ENCODE peak calls at places on chromosomes 6 and 20, in seven cellular contexts. One of them, this sample, is unnamed.

GRCh38 chr6:101650402-101651100 is 257.0 kb downstream of the GRIK2 start:
- DNase-seq in C1 segment of cervical spinal cord: no peak
- DNase-seq in ACHN: no peak
- DNase-seq in amygdala: no peak
- DNase-seq in midbrain: no peak
- DNase-seq in H4: no peak
- DNase-seq in fibroblast of the conjunctiva: no peak
- DNase-seq in this sample: no peak

GRCh38 chr20:32240220-32240619 is 32.5 kb downstream of the POFUT1 start:
- DNase-seq in C1 segment of cervical spinal cord: no peak
- DNase-seq in ACHN: no peak
- DNase-seq in amygdala: no peak
- DNase-seq in midbrain: no peak
- DNase-seq in H4: no peak
- DNase-seq in fibroblast of the conjunctiva: no peak
- DNase-seq in this sample: no peak

GRCh38 chr6:5302995-5303622 is 41.8 kb downstream of the FARS2 start:
- DNase-seq in C1 segment of cervical spinal cord: no peak
- DNase-seq in ACHN: peak
- DNase-seq in amygdala: no peak
- DNase-seq in midbrain: no peak
- DNase-seq in H4: no peak
- DNase-seq in fibroblast of the conjunctiva: no peak
- DNase-seq in this sample: peak

GRCh38 chr6:163892814-163893561 is 478.5 kb downstream of the QKI start:
- DNase-seq in C1 segment of cervical spinal cord: no peak
- DNase-seq in ACHN: no peak
- DNase-seq in amygdala: no peak
- DNase-seq in midbrain: no peak
- DNase-seq in H4: no peak
- DNase-seq in fibroblast of the conjunctiva: no peak
- DNase-seq in this sample: no peak

GRCh38 chr6:93624408-93624807 is 205.0 kb upstream of the EPHA7 start:
- DNase-seq in C1 segment of cervical spinal cord: peak
- DNase-seq in ACHN: no peak
- DNase-seq in amygdala: no peak
- DNase-seq in midbrain: peak
- DNase-seq in H4: peak
- DNase-seq in fibroblast of the conjunctiva: no peak
- DNase-seq in this sample: no peak

GRCh38 chr20:54049156-54049555 is 21.2 kb downstream of the BCAS1 start:
- DNase-seq in C1 segment of cervical spinal cord: no peak
- DNase-seq in ACHN: no peak
- DNase-seq in amygdala: no peak
- DNase-seq in midbrain: no peak
- DNase-seq in H4: no peak
- DNase-seq in fibroblast of the conjunctiva: no peak
- DNase-seq in this sample: no peak

GRCh38 chr6:15143540-15143939 is 102.3 kb upstream of the JARID2 start:
- DNase-seq in C1 segment of cervical spinal cord: no peak
- DNase-seq in ACHN: no peak
- DNase-seq in amygdala: no peak
- DNase-seq in midbrain: no peak
- DNase-seq in H4: no peak
- DNase-seq in fibroblast of the conjunctiva: no peak
- DNase-seq in this sample: no peak

GRCh38 chr6:157892363-157892878 is 69.4 kb downstream of the SNX9 start:
- DNase-seq in C1 segment of cervical spinal cord: no peak
- DNase-seq in ACHN: no peak
- DNase-seq in amygdala: no peak
- DNase-seq in midbrain: no peak
- DNase-seq in H4: no peak
- DNase-seq in fibroblast of the conjunctiva: no peak
- DNase-seq in this sample: peak

GRCh38 chr20:24961384-24962181 is 12.5 kb downstream of the CST7 start:
- DNase-seq in C1 segment of cervical spinal cord: no peak
- DNase-seq in ACHN: no peak
- DNase-seq in amygdala: no peak
- DNase-seq in midbrain: no peak
- DNase-seq in H4: no peak
- DNase-seq in fibroblast of the conjunctiva: no peak
- DNase-seq in this sample: no peak

GRCh38 chr6:37624121-37624520 is 73.6 kb downstream of the MDGA1 start:
- DNase-seq in C1 segment of cervical spinal cord: no peak
- DNase-seq in ACHN: no peak
- DNase-seq in amygdala: no peak
- DNase-seq in midbrain: no peak
- DNase-seq in H4: no peak
- DNase-seq in fibroblast of the conjunctiva: no peak
- DNase-seq in this sample: peak

GRCh38 chr6:31680841-31681671 is at the start of gene LY6G5C:
- DNase-seq in C1 segment of cervical spinal cord: peak
- DNase-seq in ACHN: peak
- DNase-seq in amygdala: peak
- DNase-seq in midbrain: peak
- DNase-seq in H4: peak
- DNase-seq in fibroblast of the conjunctiva: peak
- DNase-seq in this sample: peak

GRCh38 chr6:169804427-169804826 is 53.0 kb downstream of the ERMARD start:
- DNase-seq in C1 segment of cervical spinal cord: no peak
- DNase-seq in ACHN: no peak
- DNase-seq in amygdala: no peak
- DNase-seq in midbrain: no peak
- DNase-seq in H4: no peak
- DNase-seq in fibroblast of the conjunctiva: no peak
- DNase-seq in this sample: no peak

GRCh38 chr6:1904494-1904854 is 294.8 kb downstream of the FOXC1 start:
- DNase-seq in C1 segment of cervical spinal cord: no peak
- DNase-seq in ACHN: no peak
- DNase-seq in amygdala: no peak
- DNase-seq in midbrain: no peak
- DNase-seq in H4: no peak
- DNase-seq in fibroblast of the conjunctiva: no peak
- DNase-seq in this sample: no peak

GRCh38 chr6:167913699-167914098 is 83.8 kb upstream of the KIF25 start:
- DNase-seq in C1 segment of cervical spinal cord: no peak
- DNase-seq in ACHN: no peak
- DNase-seq in amygdala: no peak
- DNase-seq in midbrain: no peak
- DNase-seq in H4: no peak
- DNase-seq in fibroblast of the conjunctiva: no peak
- DNase-seq in this sample: no peak

GRCh38 chr20:43799150-43799711 is 72.4 kb upstream of the GTSF1L start:
- DNase-seq in C1 segment of cervical spinal cord: no peak
- DNase-seq in ACHN: no peak
- DNase-seq in amygdala: no peak
- DNase-seq in midbrain: no peak
- DNase-seq in H4: no peak
- DNase-seq in fibroblast of the conjunctiva: no peak
- DNase-seq in this sample: no peak

GRCh38 chr20:58398254-58398653 is 9.2 kb downstream of the VAPB start:
- DNase-seq in C1 segment of cervical spinal cord: no peak
- DNase-seq in ACHN: no peak
- DNase-seq in amygdala: no peak
- DNase-seq in midbrain: no peak
- DNase-seq in H4: no peak
- DNase-seq in fibroblast of the conjunctiva: no peak
- DNase-seq in this sample: no peak

GRCh38 chr6:24016857-24017256 is 109.2 kb upstream of the NRSN1 start:
- DNase-seq in C1 segment of cervical spinal cord: no peak
- DNase-seq in ACHN: no peak
- DNase-seq in amygdala: no peak
- DNase-seq in midbrain: no peak
- DNase-seq in H4: no peak
- DNase-seq in fibroblast of the conjunctiva: no peak
- DNase-seq in this sample: no peak

GRCh38 chr6:65558071-65558470 is 149.0 kb downstream of the EYS start:
- DNase-seq in C1 segment of cervical spinal cord: no peak
- DNase-seq in ACHN: no peak
- DNase-seq in amygdala: no peak
- DNase-seq in midbrain: no peak
- DNase-seq in H4: no peak
- DNase-seq in fibroblast of the conjunctiva: no peak
- DNase-seq in this sample: no peak

GRCh38 chr6:104462811-104463599 is 396.7 kb downstream of the HACE1 start:
- DNase-seq in C1 segment of cervical spinal cord: no peak
- DNase-seq in ACHN: no peak
- DNase-seq in amygdala: no peak
- DNase-seq in midbrain: no peak
- DNase-seq in H4: no peak
- DNase-seq in fibroblast of the conjunctiva: no peak
- DNase-seq in this sample: no peak

GRCh38 chr6:14442250-14442649 is 324.7 kb downstream of the CD83 start:
- DNase-seq in C1 segment of cervical spinal cord: no peak
- DNase-seq in ACHN: no peak
- DNase-seq in amygdala: peak
- DNase-seq in midbrain: no peak
- DNase-seq in H4: no peak
- DNase-seq in fibroblast of the conjunctiva: no peak
- DNase-seq in this sample: no peak

GRCh38 chr20:51223163-51223562 is 200.3 kb upstream of the KCNG1 start:
- DNase-seq in C1 segment of cervical spinal cord: no peak
- DNase-seq in ACHN: no peak
- DNase-seq in amygdala: no peak
- DNase-seq in midbrain: no peak
- DNase-seq in H4: no peak
- DNase-seq in fibroblast of the conjunctiva: no peak
- DNase-seq in this sample: no peak

This sample was measured in NCI-H226.